ENCODE peak calls at places on chromosomes 5 and 9, in five cellular contexts. J is ELF-1; B is naive thymus-derived CD8-positive, alpha-beta T cell; D is cardiac septum; H is GM20000. V is an unnamed sample.

GRCh38 chr5:58887721-58888409 is 305.0 kb downstream of the RAB3C start:
- DNase-seq in J (no peak), B (no peak), D (no peak), H (no peak), V (no peak)

GRCh38 chr5:126816649-126817048 is 39.7 kb downstream of the LMNB1 start:
- DNase-seq in J (no peak), B (no peak), D (no peak), H (no peak), V (no peak)

GRCh38 chr5:6632324-6632930 is 417 bp downstream of the NSUN2 start:
- DNase-seq in J (no peak), B (no peak), D (no peak), H (no peak), V (peak; percentile 30)

GRCh38 chr9:84670106-84670800 is 724 bp downstream of the NTRK2 start:
- DNase-seq in J (peak; percentile 44), B (no peak), D (no peak), H (peak; percentile 46), V (peak; percentile 63)

GRCh38 chr5:10555134-10555733 is 8.6 kb upstream of the ANKRD33B start:
- DNase-seq in J (peak; percentile 85), B (no peak), D (peak; percentile 63), H (no peak), V (no peak)

GRCh38 chr5:137308311-137308710 is 190.8 kb downstream of the SPOCK1 start:
- DNase-seq in J (no peak), B (no peak), D (no peak), H (no peak), V (no peak)

GRCh38 chr5:77012601-77013000 is 17.6 kb upstream of the AGGF1 start:
- DNase-seq in J (no peak), B (no peak), D (no peak), H (no peak), V (no peak)

GRCh38 chr5:33901176-33901575 is 9.4 kb upstream of the ADAMTS12 start:
- DNase-seq in J (no peak), B (no peak), D (no peak), H (no peak), V (no peak)

GRCh38 chr5:167770461-167770860 is 521.0 kb upstream of the WWC1 start:
- DNase-seq in J (no peak), B (no peak), D (no peak), H (no peak), V (no peak)

GRCh38 chr5:14449052-14449661 is 132.4 kb upstream of the OTULINL start:
- DNase-seq in J (peak; percentile 53), B (no peak), D (no peak), H (no peak), V (no peak)

GRCh38 chr5:178289438-178289837 is 56.8 kb upstream of the PHYKPL start:
- DNase-seq in J (no peak), B (no peak), D (no peak), H (no peak), V (no peak)

GRCh38 chr5:68533571-68534051 is 318.1 kb downstream of the PIK3R1 start:
- DNase-seq in J (peak; percentile 9), B (no peak), D (no peak), H (no peak), V (no peak)

GRCh38 chr9:88013607-88014006 is 39.3 kb upstream of the CDK20 start:
- DNase-seq in J (no peak), B (no peak), D (no peak), H (no peak), V (no peak)

GRCh38 chr5:141875795-141876627 is 2.2 kb downstream of the PCDH1 start:
- DNase-seq in J (peak; percentile 63), B (no peak), D (no peak), H (no peak), V (peak; percentile 33)

GRCh38 chr5:165209101-165209727 is 1703.8 kb downstream of the MAT2B start:
- DNase-seq in J (no peak), B (no peak), D (no peak), H (peak; percentile 11), V (peak; percentile 6)

GRCh38 chr5:108367679-108368334 is 14.1 kb downstream of the FBXL17 start:
- DNase-seq in J (no peak), B (no peak), D (no peak), H (no peak), V (no peak)

GRCh38 chr9:6692891-6693361 is 47.4 kb upstream of the GLDC start:
- DNase-seq in J (peak; percentile 53), B (no peak), D (no peak), H (no peak), V (no peak)